ENCODE peak calls at places on chromosomes 7 and 10, in six cellular contexts. J, X, C, E, I and U are unnamed samples.

GRCh38 chr10:34305189-34305588 is 509.9 kb downstream of the PARD3 start:
- DNase-seq in J (no peak), X (peak; percentile 13), C (no peak), E (peak; percentile 80), I (peak; percentile 7), U (peak; percentile 88)

GRCh38 chr7:34080513-34080912 is 175.2 kb downstream of the BMPER start:
- DNase-seq in J (no peak), X (no peak), C (no peak), E (no peak), I (no peak), U (no peak)

GRCh38 chr10:100528885-100529472 is 692 bp downstream of the NDUFB8 start:
- DNase-seq in J (peak; percentile 15), X (peak; percentile 19), C (peak; percentile 18), E (no peak), I (no peak), U (no peak)

GRCh38 chr7:131480384-131481315 is 75.8 kb downstream of the PODXL start:
- DNase-seq in J (peak; percentile 62), X (no peak), C (peak; percentile 85), E (no peak), I (peak; percentile 47), U (no peak)

GRCh38 chr10:74363727-74364126 is 212.7 kb downstream of the ADK start:
- DNase-seq in J (no peak), X (no peak), C (no peak), E (no peak), I (no peak), U (no peak)

GRCh38 chr10:71771821-71772617 is 1.3 kb downstream of the VSIR start:
- DNase-seq in J (peak; percentile 40), X (peak; percentile 62), C (peak; percentile 32), E (no peak), I (no peak), U (no peak)

GRCh38 chr10:71076473-71077142 is 135.8 kb upstream of the UNC5B start:
- DNase-seq in J (no peak), X (no peak), C (no peak), E (peak; percentile 46), I (no peak), U (peak; percentile 13)

GRCh38 chr7:22860784-22861482 is 38.3 kb upstream of the TOMM7 start:
- DNase-seq in J (peak; percentile 51), X (peak; percentile 60), C (peak; percentile 21), E (no peak), I (peak; percentile 13), U (peak; percentile 32)

GRCh38 chr7:2906197-2906931 is 62.3 kb upstream of the GNA12 start:
- DNase-seq in J (no peak), X (no peak), C (no peak), E (no peak), I (no peak), U (no peak)

GRCh38 chr7:28682136-28682535 is 269.8 kb downstream of the CREB5 start:
- DNase-seq in J (no peak), X (no peak), C (no peak), E (no peak), I (no peak), U (no peak)

GRCh38 chr7:147509052-147509480 is 1081.5 kb upstream of the C7orf33 start:
- DNase-seq in J (no peak), X (no peak), C (no peak), E (no peak), I (no peak), U (no peak)

GRCh38 chr7:78020131-78020873 is 221.7 kb downstream of the PHTF2 start:
- DNase-seq in J (peak; percentile 80), X (peak; percentile 80), C (peak; percentile 80), E (peak; percentile 54), I (peak; percentile 51), U (peak; percentile 31)

GRCh38 chr10:18303851-18304800 is 163.9 kb downstream of the CACNB2 start:
- DNase-seq in J (no peak), X (no peak), C (no peak), E (no peak), I (no peak), U (no peak)

GRCh38 chr7:98571986-98572385 is 45.1 kb upstream of the NPTX2 start:
- DNase-seq in J (no peak), X (no peak), C (no peak), E (no peak), I (no peak), U (no peak)

GRCh38 chr10:26697163-26697921 is at the start of gene PDSS1:
- DNase-seq in J (peak; percentile 73), X (peak; percentile 85), C (peak; percentile 69), E (peak; percentile 82), I (peak; percentile 46), U (peak; percentile 70)

GRCh38 chr7:33039905-33040292 is 22.7 kb downstream of the NT5C3A start:
- DNase-seq in J (no peak), X (no peak), C (no peak), E (no peak), I (no peak), U (no peak)

GRCh38 chr10:88661018-88661417 is 3.2 kb upstream of the LIPF start:
- DNase-seq in J (no peak), X (no peak), C (peak; percentile 36), E (no peak), I (no peak), U (no peak)

GRCh38 chr7:8637322-8637721 is 203.9 kb downstream of the NXPH1 start:
- DNase-seq in J (no peak), X (no peak), C (no peak), E (no peak), I (no peak), U (no peak)

GRCh38 chr7:8638076-8638475 is 204.7 kb downstream of the NXPH1 start:
- DNase-seq in J (no peak), X (no peak), C (no peak), E (no peak), I (no peak), U (no peak)

GRCh38 chr7:8639668-8640067 is 206.3 kb downstream of the NXPH1 start:
- DNase-seq in J (no peak), X (no peak), C (no peak), E (no peak), I (no peak), U (no peak)

DNA sequence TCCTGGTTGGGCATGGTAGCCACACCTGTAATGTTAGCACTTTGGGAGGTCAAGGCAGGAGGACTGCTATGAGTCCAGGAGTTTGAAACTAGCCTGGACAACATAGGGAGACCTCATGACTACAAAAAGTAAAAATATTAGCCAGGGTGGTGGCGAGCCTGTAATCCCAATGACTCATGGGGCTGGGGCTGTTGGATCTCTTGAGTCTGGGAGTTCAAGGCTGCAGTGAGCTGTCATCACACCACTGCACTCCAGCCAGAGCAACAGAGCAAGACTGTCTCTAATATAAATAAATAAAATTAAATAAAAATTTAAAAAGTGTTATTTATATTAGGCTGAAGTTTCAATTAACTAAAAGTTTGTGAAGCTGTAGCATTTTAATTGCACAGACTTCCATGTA is 207.3 kb downstream of the NXPH1 start:
- DNase-seq in J (no peak), X (no peak), C (no peak), E (no peak), I (no peak), U (no peak)
- TF ChIP-seq JUN in J (no peak), X (no peak), C (no peak), E (no peak), I (no peak), U (no peak)

DNA sequence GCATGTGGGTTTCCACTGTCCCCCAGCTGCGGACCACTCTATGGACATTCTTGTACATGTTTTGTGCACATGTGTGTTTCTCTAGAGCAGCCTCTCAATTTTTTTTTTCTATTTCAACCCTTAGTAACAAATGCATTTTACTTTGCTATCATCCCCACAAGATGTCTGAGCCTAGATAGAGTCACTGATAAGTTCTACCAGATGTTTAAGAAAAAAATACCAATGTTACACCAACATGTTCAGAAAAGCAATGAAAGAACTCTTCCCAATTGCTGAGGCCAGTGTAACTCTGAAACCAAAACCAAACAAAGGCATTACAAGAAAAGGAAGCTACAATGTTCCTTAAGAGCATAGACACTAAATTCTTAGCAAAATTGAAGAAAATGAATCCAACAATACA is 218.5 kb downstream of the CXCL12 start:
- DNase-seq in J (no peak), X (no peak), C (no peak), E (no peak), I (no peak), U (no peak)
- TF ChIP-seq JUN in J (no peak), X (no peak), C (no peak), E (no peak), I (no peak), U (no peak)

GRCh38 chr10:97759157-97759980 is 12.4 kb downstream of the SFRP5 start:
- DNase-seq in J (peak; percentile 94), X (peak; percentile 63), C (peak; percentile 62), E (peak; percentile 95), I (peak; percentile 79), U (peak; percentile 90)
- TF ChIP-seq JUN in J (no peak), X (no peak), C (no peak), E (no peak), I (no peak), U (no peak)

GRCh38 chr10:52746169-52746568 is 26.4 kb downstream of the MBL2 start:
- DNase-seq in J (no peak), X (no peak), C (peak; percentile 7), E (no peak), I (no peak), U (no peak)
- TF ChIP-seq JUN in J (no peak), X (no peak), C (no peak), E (no peak), I (no peak), U (no peak)

GRCh38 chr10:49504528-49504927 is 34.4 kb downstream of the ERCC6 start:
- DNase-seq in J (no peak), X (no peak), C (no peak), E (no peak), I (no peak), U (no peak)
- TF ChIP-seq JUN in J (no peak), X (no peak), C (no peak), E (no peak), I (no peak), U (no peak)